ENCODE peak calls at places on chromosomes 6 and 20, in seven cellular contexts. S is NCI-H526 treated with DMSO at 0.1 percent for 48 hours, L is OCI-LY7, Z is epithelial cell of esophagus, B is activated B cell treated with CpG ODN at 0.5 μM for 24 hours, O is HCT116, A is H7. K is an unnamed sample.

GRCh38 chr6:39453956-39454524 is 131.5 kb upstream of the KCNK16 start:
- DNase-seq in L (no peak), Z (peak), A (no peak), S (no peak), B (no peak), O (no peak), K (no peak)

GRCh38 chr20:57526067-57526884 is 1.3 kb upstream of the CTCFL start:
- DNase-seq in Z (no peak), B (no peak), L (peak), S (no peak), O (peak), A (peak), K (no peak)

GRCh38 chr6:85669735-85670194 is 27.1 kb upstream of the SYNCRIP start:
- DNase-seq in O (no peak), A (no peak), B (no peak), S (no peak), L (peak), Z (peak), K (no peak)

GRCh38 chr6:69827491-69827890 is 30.7 kb upstream of the LMBRD1 start:
- DNase-seq in S (no peak), B (no peak), A (no peak), L (no peak), O (no peak), Z (peak), K (no peak)

GRCh38 chr6:133833905-133834304 is 55.0 kb upstream of the TCF21 start:
- DNase-seq in Z (no peak), O (no peak), L (no peak), B (no peak), A (no peak), S (no peak), K (no peak)

GRCh38 chr20:8315639-8316573 is 183.8 kb downstream of the PLCB1 start:
- DNase-seq in B (no peak), L (no peak), O (no peak), S (no peak), Z (no peak), A (no peak), K (no peak)

GRCh38 chr6:82711105-82711829 is 347.6 kb downstream of the TPBG start:
- DNase-seq in A (no peak), O (no peak), Z (no peak), S (no peak), B (no peak), L (no peak), K (no peak)

GRCh38 chr6:4351857-4352669 is 216.7 kb upstream of the ECI2 start:
- DNase-seq in L (no peak), O (peak), A (no peak), B (no peak), Z (peak), S (no peak), K (peak)

GRCh38 chr6:97059473-97059872 is 134.9 kb downstream of the KLHL32 start:
- DNase-seq in L (peak), B (no peak), Z (peak), A (peak), S (peak), O (peak), K (no peak)

GRCh38 chr20:42186337-42186736 is 568.2 kb upstream of the CHD6 start:
- DNase-seq in L (no peak), B (no peak), Z (no peak), O (no peak), S (no peak), A (no peak), K (no peak)

GRCh38 chr6:85403331-85404015 is 46.4 kb upstream of the NT5E start:
- DNase-seq in S (no peak), B (no peak), A (peak), O (no peak), Z (peak), L (no peak), K (no peak)

GRCh38 chr6:85135376-85136094 is 314.3 kb upstream of the NT5E start:
- DNase-seq in A (no peak), O (no peak), B (no peak), S (no peak), Z (no peak), L (no peak), K (no peak)

GRCh38 chr6:31528821-31529328 is at the start of gene MCCD1:
- DNase-seq in L (no peak), Z (no peak), B (no peak), A (peak), O (no peak), S (no peak), K (no peak)